ENCODE peak calls at places on chromosome 15, in four cellular contexts. One of them, this sample, is unnamed.

GRCh38 chr15:64452988-64453688 is 7.2 kb upstream of the ZNF609 start:
- DNase-seq in lower lobe of right lung: no peak
- DNase-seq in activated CD8-positive, alpha-beta T cell treated with anti-CD3 and anti-CD28 coated beads for 36 hours: no peak
- DNase-seq in nephron progenitor cell: no peak
- DNase-seq in this sample: no peak

GRCh38 chr15:70327328-70328136 is 229.8 kb upstream of the TLE3 start:
- DNase-seq in lower lobe of right lung: no peak
- DNase-seq in activated CD8-positive, alpha-beta T cell treated with anti-CD3 and anti-CD28 coated beads for 36 hours: no peak
- DNase-seq in nephron progenitor cell: no peak
- DNase-seq in this sample: peak

GRCh38 chr15:25967120-25967519 is 104.0 kb upstream of the ATP10A start:
- DNase-seq in lower lobe of right lung: no peak
- DNase-seq in activated CD8-positive, alpha-beta T cell treated with anti-CD3 and anti-CD28 coated beads for 36 hours: no peak
- DNase-seq in nephron progenitor cell: no peak
- DNase-seq in this sample: no peak

GRCh38 chr15:41568350-41569017 is 9.5 kb downstream of the TYRO3 start:
- DNase-seq in lower lobe of right lung: no peak
- DNase-seq in activated CD8-positive, alpha-beta T cell treated with anti-CD3 and anti-CD28 coated beads for 36 hours: no peak
- DNase-seq in nephron progenitor cell: peak
- DNase-seq in this sample: peak

GRCh38 chr15:89419370-89419984 is 76.9 kb downstream of the RHCG start:
- DNase-seq in lower lobe of right lung: no peak
- DNase-seq in activated CD8-positive, alpha-beta T cell treated with anti-CD3 and anti-CD28 coated beads for 36 hours: peak
- DNase-seq in nephron progenitor cell: peak
- DNase-seq in this sample: peak

GRCh38 chr15:71551566-71551965 is 258.8 kb upstream of the NR2E3 start:
- DNase-seq in lower lobe of right lung: no peak
- DNase-seq in activated CD8-positive, alpha-beta T cell treated with anti-CD3 and anti-CD28 coated beads for 36 hours: no peak
- DNase-seq in nephron progenitor cell: no peak
- DNase-seq in this sample: no peak

GRCh38 chr15:70236306-70237103 is 138.8 kb upstream of the TLE3 start:
- DNase-seq in lower lobe of right lung: no peak
- DNase-seq in activated CD8-positive, alpha-beta T cell treated with anti-CD3 and anti-CD28 coated beads for 36 hours: peak
- DNase-seq in nephron progenitor cell: no peak
- DNase-seq in this sample: no peak

GRCh38 chr15:101646652-101647051 is 5.5 kb downstream of the TM2D3 start:
- DNase-seq in lower lobe of right lung: no peak
- DNase-seq in activated CD8-positive, alpha-beta T cell treated with anti-CD3 and anti-CD28 coated beads for 36 hours: no peak
- DNase-seq in nephron progenitor cell: no peak
- DNase-seq in this sample: no peak

GRCh38 chr15:68054658-68055223 is 626 bp downstream of the PIAS1 start:
- DNase-seq in lower lobe of right lung: peak
- DNase-seq in activated CD8-positive, alpha-beta T cell treated with anti-CD3 and anti-CD28 coated beads for 36 hours: peak
- DNase-seq in nephron progenitor cell: peak
- DNase-seq in this sample: peak

GRCh38 chr15:68312701-68313204 is 35.2 kb downstream of the FEM1B start:
- DNase-seq in lower lobe of right lung: no peak
- DNase-seq in activated CD8-positive, alpha-beta T cell treated with anti-CD3 and anti-CD28 coated beads for 36 hours: no peak
- DNase-seq in nephron progenitor cell: no peak
- DNase-seq in this sample: peak

GRCh38 chr15:52042051-52042851 is 23.2 kb downstream of the MAPK6 start:
- DNase-seq in lower lobe of right lung: no peak
- DNase-seq in activated CD8-positive, alpha-beta T cell treated with anti-CD3 and anti-CD28 coated beads for 36 hours: no peak
- DNase-seq in nephron progenitor cell: no peak
- DNase-seq in this sample: no peak

GRCh38 chr15:88125578-88125977 is 131.0 kb downstream of the NTRK3 start:
- DNase-seq in lower lobe of right lung: no peak
- DNase-seq in activated CD8-positive, alpha-beta T cell treated with anti-CD3 and anti-CD28 coated beads for 36 hours: no peak
- DNase-seq in nephron progenitor cell: no peak
- DNase-seq in this sample: no peak

GRCh38 chr15:51970981-51971352 is 611 bp downstream of the LEO1 start:
- DNase-seq in lower lobe of right lung: no peak
- DNase-seq in activated CD8-positive, alpha-beta T cell treated with anti-CD3 and anti-CD28 coated beads for 36 hours: no peak
- DNase-seq in nephron progenitor cell: no peak
- DNase-seq in this sample: no peak

GRCh38 chr15:30985081-30985531 is 6.3 kb downstream of the MTMR10 start:
- DNase-seq in lower lobe of right lung: no peak
- DNase-seq in activated CD8-positive, alpha-beta T cell treated with anti-CD3 and anti-CD28 coated beads for 36 hours: no peak
- DNase-seq in nephron progenitor cell: peak
- DNase-seq in this sample: no peak

GRCh38 chr15:101499863-101500713 is 10.6 kb upstream of the PCSK6 start:
- DNase-seq in lower lobe of right lung: no peak
- DNase-seq in activated CD8-positive, alpha-beta T cell treated with anti-CD3 and anti-CD28 coated beads for 36 hours: peak
- DNase-seq in nephron progenitor cell: no peak
- DNase-seq in this sample: no peak

GRCh38 chr15:101204744-101205535 is 46.9 kb downstream of the CHSY1 start:
- DNase-seq in lower lobe of right lung: no peak
- DNase-seq in activated CD8-positive, alpha-beta T cell treated with anti-CD3 and anti-CD28 coated beads for 36 hours: peak
- DNase-seq in nephron progenitor cell: no peak
- DNase-seq in this sample: no peak

GRCh38 chr15:42800731-42801474 is 64.0 kb upstream of the CDAN1 start:
- DNase-seq in lower lobe of right lung: no peak
- DNase-seq in activated CD8-positive, alpha-beta T cell treated with anti-CD3 and anti-CD28 coated beads for 36 hours: peak
- DNase-seq in nephron progenitor cell: no peak
- DNase-seq in this sample: no peak

GRCh38 chr15:71375934-71376333 is 260.7 kb downstream of the THSD4 start:
- DNase-seq in lower lobe of right lung: no peak
- DNase-seq in activated CD8-positive, alpha-beta T cell treated with anti-CD3 and anti-CD28 coated beads for 36 hours: no peak
- DNase-seq in nephron progenitor cell: no peak
- DNase-seq in this sample: no peak

GRCh38 chr15:67105065-67105951 is 39.9 kb downstream of the SMAD3 start:
- DNase-seq in lower lobe of right lung: no peak
- DNase-seq in activated CD8-positive, alpha-beta T cell treated with anti-CD3 and anti-CD28 coated beads for 36 hours: no peak
- DNase-seq in nephron progenitor cell: no peak
- DNase-seq in this sample: no peak

GRCh38 chr15:69979269-69979668 is 118.4 kb downstream of the TLE3 start:
- DNase-seq in lower lobe of right lung: no peak
- DNase-seq in activated CD8-positive, alpha-beta T cell treated with anti-CD3 and anti-CD28 coated beads for 36 hours: peak
- DNase-seq in nephron progenitor cell: no peak
- DNase-seq in this sample: no peak

GRCh38 chr15:90086868-90087268 is 15.4 kb downstream of the IDH2 start:
- DNase-seq in lower lobe of right lung: no peak
- DNase-seq in activated CD8-positive, alpha-beta T cell treated with anti-CD3 and anti-CD28 coated beads for 36 hours: peak
- DNase-seq in nephron progenitor cell: peak
- DNase-seq in this sample: no peak

GRCh38 chr15:70857547-70858265 is 3.7 kb upstream of the LARP6 start:
- DNase-seq in lower lobe of right lung: no peak
- DNase-seq in activated CD8-positive, alpha-beta T cell treated with anti-CD3 and anti-CD28 coated beads for 36 hours: no peak
- DNase-seq in nephron progenitor cell: no peak
- DNase-seq in this sample: no peak

DNA sequence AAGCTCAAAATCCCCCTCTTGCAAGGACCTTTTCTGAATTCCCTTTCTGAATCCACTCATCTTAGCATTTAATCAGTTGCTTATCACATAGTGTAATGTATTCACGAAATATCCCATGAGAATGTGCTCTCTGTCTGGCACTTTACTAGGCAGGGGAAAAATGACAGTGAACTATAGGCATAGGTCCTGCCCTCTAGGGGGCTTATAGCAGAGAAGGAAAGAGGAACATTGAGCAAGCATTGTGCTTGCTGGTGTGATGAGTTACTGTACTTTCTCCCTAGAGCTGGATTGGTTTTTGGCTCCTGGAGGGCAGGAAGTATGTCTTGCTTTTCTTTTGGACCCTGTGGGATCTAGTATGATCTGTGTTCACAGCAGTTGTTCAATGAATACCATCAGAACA is 26.5 kb downstream of the DUOX2 start:
- DNase-seq in lower lobe of right lung: no peak
- DNase-seq in activated CD8-positive, alpha-beta T cell treated with anti-CD3 and anti-CD28 coated beads for 36 hours: no peak
- DNase-seq in nephron progenitor cell: no peak
- DNase-seq in this sample: no peak
- TF ChIP-seq CTCF in lower lobe of right lung: no peak
- TF ChIP-seq CTCF in activated CD8-positive, alpha-beta T cell treated with anti-CD3 and anti-CD28 coated beads for 36 hours: no peak
- TF ChIP-seq CTCF in nephron progenitor cell: no peak
- TF ChIP-seq CTCF in this sample: no peak

DNA sequence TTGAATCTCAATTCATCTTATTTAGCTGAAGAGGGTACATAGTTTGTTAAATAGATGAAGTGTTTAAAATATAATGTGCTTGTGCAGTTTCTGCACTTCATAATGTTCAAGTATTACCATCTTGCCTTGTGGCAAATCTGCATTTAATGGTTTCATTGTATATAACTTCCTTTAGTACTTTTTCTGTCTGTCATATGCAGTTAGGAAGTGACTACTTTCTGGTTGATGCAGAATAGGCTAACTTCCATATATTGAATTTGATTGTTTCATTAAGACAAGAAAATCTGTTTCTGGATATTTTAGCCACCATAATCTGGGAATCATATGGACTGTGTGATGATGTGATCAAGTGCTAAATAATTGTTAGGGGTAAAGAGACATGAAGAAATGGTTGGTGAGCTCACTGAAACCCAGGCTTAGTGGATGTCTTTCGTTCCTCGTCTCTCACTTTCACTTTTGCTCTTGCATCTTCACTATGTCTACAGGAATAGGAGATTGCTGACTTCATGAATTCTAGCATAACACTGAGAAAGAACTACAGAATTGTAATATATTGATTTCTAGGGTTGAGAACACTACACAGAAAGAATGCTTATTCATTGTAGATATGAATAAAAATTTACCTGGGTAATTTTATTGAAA is 3.5 kb upstream of the MNS1 start:
- DNase-seq in lower lobe of right lung: no peak
- DNase-seq in activated CD8-positive, alpha-beta T cell treated with anti-CD3 and anti-CD28 coated beads for 36 hours: peak
- DNase-seq in nephron progenitor cell: no peak
- DNase-seq in this sample: no peak
- TF ChIP-seq CTCF in lower lobe of right lung: no peak
- TF ChIP-seq CTCF in activated CD8-positive, alpha-beta T cell treated with anti-CD3 and anti-CD28 coated beads for 36 hours: no peak
- TF ChIP-seq CTCF in nephron progenitor cell: no peak
- TF ChIP-seq CTCF in this sample: no peak

GRCh38 chr15:99146661-99147060 is 41.8 kb downstream of the SYNM start:
- DNase-seq in lower lobe of right lung: no peak
- DNase-seq in activated CD8-positive, alpha-beta T cell treated with anti-CD3 and anti-CD28 coated beads for 36 hours: no peak
- DNase-seq in nephron progenitor cell: no peak
- DNase-seq in this sample: no peak

GRCh38 chr15:99143230-99143629 is 38.4 kb downstream of the SYNM start:
- DNase-seq in lower lobe of right lung: no peak
- DNase-seq in activated CD8-positive, alpha-beta T cell treated with anti-CD3 and anti-CD28 coated beads for 36 hours: no peak
- DNase-seq in nephron progenitor cell: no peak
- DNase-seq in this sample: no peak

GRCh38 chr15:99145005-99145404 is 40.1 kb downstream of the SYNM start:
- DNase-seq in lower lobe of right lung: no peak
- DNase-seq in activated CD8-positive, alpha-beta T cell treated with anti-CD3 and anti-CD28 coated beads for 36 hours: no peak
- DNase-seq in nephron progenitor cell: no peak
- DNase-seq in this sample: no peak

GRCh38 chr15:99143655-99144610 is 39.1 kb downstream of the SYNM start:
- DNase-seq in lower lobe of right lung: no peak
- DNase-seq in activated CD8-positive, alpha-beta T cell treated with anti-CD3 and anti-CD28 coated beads for 36 hours: no peak
- DNase-seq in nephron progenitor cell: no peak
- DNase-seq in this sample: no peak

GRCh38 chr15:99145778-99146177 is 40.9 kb downstream of the SYNM start:
- DNase-seq in lower lobe of right lung: no peak
- DNase-seq in activated CD8-positive, alpha-beta T cell treated with anti-CD3 and anti-CD28 coated beads for 36 hours: no peak
- DNase-seq in nephron progenitor cell: no peak
- DNase-seq in this sample: no peak
- TF ChIP-seq CTCF in lower lobe of right lung: no peak
- TF ChIP-seq CTCF in activated CD8-positive, alpha-beta T cell treated with anti-CD3 and anti-CD28 coated beads for 36 hours: no peak
- TF ChIP-seq CTCF in nephron progenitor cell: no peak
- TF ChIP-seq CTCF in this sample: no peak

GRCh38 chr15:55993804-55994539 is 560 bp upstream of the NEDD4 start:
- DNase-seq in lower lobe of right lung: no peak
- DNase-seq in activated CD8-positive, alpha-beta T cell treated with anti-CD3 and anti-CD28 coated beads for 36 hours: no peak
- DNase-seq in nephron progenitor cell: no peak
- DNase-seq in this sample: no peak

GRCh38 chr15:56001476-56002078 is 8.2 kb upstream of the NEDD4 start:
- DNase-seq in lower lobe of right lung: no peak
- DNase-seq in activated CD8-positive, alpha-beta T cell treated with anti-CD3 and anti-CD28 coated beads for 36 hours: no peak
- DNase-seq in nephron progenitor cell: no peak
- DNase-seq in this sample: no peak

GRCh38 chr15:55998478-55998877 is 5.1 kb upstream of the NEDD4 start:
- DNase-seq in lower lobe of right lung: no peak
- DNase-seq in activated CD8-positive, alpha-beta T cell treated with anti-CD3 and anti-CD28 coated beads for 36 hours: no peak
- DNase-seq in nephron progenitor cell: no peak
- DNase-seq in this sample: no peak

DNA sequence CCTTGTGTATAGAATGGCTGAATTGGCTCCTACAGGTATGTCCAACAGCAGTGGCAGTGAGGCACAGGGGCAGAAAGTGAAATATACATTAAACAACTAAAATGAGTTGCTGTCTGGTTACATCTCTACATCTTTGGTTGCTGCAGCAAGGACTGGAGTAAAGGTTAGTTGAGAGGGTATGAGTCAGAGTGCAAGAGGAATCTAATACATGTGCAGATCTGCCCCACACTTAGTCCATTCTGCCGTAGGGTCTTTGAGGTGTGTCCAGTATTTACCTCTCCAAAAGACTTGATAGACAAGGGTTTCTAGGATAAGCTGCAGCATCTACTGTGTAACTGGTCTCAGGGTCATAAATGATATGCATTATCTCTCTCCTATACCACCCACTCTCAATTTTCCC is 6.2 kb upstream of the NEDD4 start:
- DNase-seq in lower lobe of right lung: no peak
- DNase-seq in activated CD8-positive, alpha-beta T cell treated with anti-CD3 and anti-CD28 coated beads for 36 hours: no peak
- DNase-seq in nephron progenitor cell: no peak
- DNase-seq in this sample: no peak
- TF ChIP-seq CTCF in lower lobe of right lung: no peak
- TF ChIP-seq CTCF in activated CD8-positive, alpha-beta T cell treated with anti-CD3 and anti-CD28 coated beads for 36 hours: no peak
- TF ChIP-seq CTCF in nephron progenitor cell: no peak
- TF ChIP-seq CTCF in this sample: no peak

GRCh38 chr15:80974914-80975313 is 14.7 kb downstream of the MESD start:
- DNase-seq in lower lobe of right lung: no peak
- DNase-seq in activated CD8-positive, alpha-beta T cell treated with anti-CD3 and anti-CD28 coated beads for 36 hours: peak
- DNase-seq in nephron progenitor cell: no peak
- DNase-seq in this sample: no peak

GRCh38 chr15:80976851-80977250 is 12.8 kb downstream of the MESD start:
- DNase-seq in lower lobe of right lung: no peak
- DNase-seq in activated CD8-positive, alpha-beta T cell treated with anti-CD3 and anti-CD28 coated beads for 36 hours: no peak
- DNase-seq in nephron progenitor cell: no peak
- DNase-seq in this sample: no peak

GRCh38 chr15:80978685-80979084 is 10.9 kb downstream of the MESD start:
- DNase-seq in lower lobe of right lung: no peak
- DNase-seq in activated CD8-positive, alpha-beta T cell treated with anti-CD3 and anti-CD28 coated beads for 36 hours: no peak
- DNase-seq in nephron progenitor cell: no peak
- DNase-seq in this sample: no peak

GRCh38 chr15:80979538-80980200 is 9.9 kb downstream of the MESD start:
- DNase-seq in lower lobe of right lung: no peak
- DNase-seq in activated CD8-positive, alpha-beta T cell treated with anti-CD3 and anti-CD28 coated beads for 36 hours: no peak
- DNase-seq in nephron progenitor cell: no peak
- DNase-seq in this sample: no peak

DNA sequence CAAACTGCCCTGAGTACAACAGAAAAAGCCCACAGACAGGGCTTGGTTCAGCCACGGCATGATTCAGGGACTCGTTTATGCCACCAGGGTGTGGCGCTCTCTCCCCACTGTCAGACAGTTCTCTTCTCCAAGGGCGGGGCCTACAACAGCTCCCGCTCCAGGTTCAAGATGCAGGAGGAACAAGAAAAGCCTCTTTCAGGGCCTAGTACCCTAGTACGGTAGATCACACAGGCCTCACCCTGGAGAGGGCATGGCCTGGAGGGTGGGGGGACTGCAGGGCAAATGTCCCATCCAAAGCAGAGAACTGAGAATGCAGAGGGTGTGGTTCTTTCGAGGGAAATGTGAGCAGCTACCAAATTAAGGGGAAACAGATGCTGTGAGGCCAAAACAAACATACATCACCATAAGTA is 12.0 kb downstream of the MESD start:
- DNase-seq in lower lobe of right lung: peak
- DNase-seq in activated CD8-positive, alpha-beta T cell treated with anti-CD3 and anti-CD28 coated beads for 36 hours: peak
- DNase-seq in nephron progenitor cell: peak
- DNase-seq in this sample: no peak
- TF ChIP-seq CTCF in lower lobe of right lung: peak
- TF ChIP-seq CTCF in activated CD8-positive, alpha-beta T cell treated with anti-CD3 and anti-CD28 coated beads for 36 hours: peak
- TF ChIP-seq CTCF in nephron progenitor cell: peak
- TF ChIP-seq CTCF in this sample: peak